ENCODE peak calls at places on chromosomes 16 and 17, in five cellular contexts. S, T, D, A and O are unnamed samples.

GRCh38 chr16:13928644-13929043 is 8.7 kb downstream of the ERCC4 start:
- DNase-seq in S (no peak), T (no peak), D (no peak), A (no peak), O (no peak)

GRCh38 chr16:88633684-88634140 is 4.7 kb upstream of the IL17C start:
- DNase-seq in S (no peak), T (peak), D (no peak), A (no peak), O (no peak)

GRCh38 chr16:74076568-74076967 is 220.0 kb upstream of the PSMD7 start:
- DNase-seq in S (no peak), T (peak), D (no peak), A (no peak), O (no peak)

GRCh38 chr16:67537636-67538591 is 9.3 kb downstream of the RIPOR1 start:
- DNase-seq in S (no peak), T (peak), D (peak), A (no peak), O (no peak)

GRCh38 chr16:47731252-47731651 is 270.1 kb downstream of the PHKB start:
- DNase-seq in S (no peak), T (no peak), D (no peak), A (no peak), O (no peak)

GRCh38 chr16:71896688-71897368 is 1.5 kb downstream of the IST1 start:
- DNase-seq in S (no peak), T (no peak), D (no peak), A (no peak), O (no peak)

GRCh38 chr16:55821210-55821609 is 11.7 kb downstream of the CES1 start:
- DNase-seq in S (peak), T (no peak), D (no peak), A (no peak), O (no peak)

GRCh38 chr16:86343733-86344585 is 166.4 kb upstream of the FOXF1 start:
- DNase-seq in S (no peak), T (no peak), D (no peak), A (no peak), O (no peak)

GRCh38 chr16:49824600-49824999 is 31.3 kb downstream of the ZNF423 start:
- DNase-seq in S (no peak), T (peak), D (no peak), A (no peak), O (no peak)

GRCh38 chr17:40452074-40452787 is 9.0 kb downstream of the IGFBP4 start:
- DNase-seq in S (no peak), T (no peak), D (peak), A (no peak), O (peak)

GRCh38 chr17:82297280-82297803 is 20.1 kb downstream of the CD7 start:
- DNase-seq in S (peak), T (no peak), D (peak), A (no peak), O (peak)

GRCh38 chr17:56978441-56979090 is 635 bp downstream of the SCPEP1 start:
- DNase-seq in S (no peak), T (no peak), D (no peak), A (no peak), O (no peak)

GRCh38 chr17:57954421-57955182 is 610 bp downstream of the CUEDC1 start:
- DNase-seq in S (peak), T (peak), D (peak), A (peak), O (peak)

GRCh38 chr16:86244188-86244587 is 266.1 kb upstream of the FOXF1 start:
- DNase-seq in S (no peak), T (no peak), D (no peak), A (no peak), O (peak)

GRCh38 chr17:40559016-40559853 is 6.0 kb downstream of the CCR7 start:
- DNase-seq in S (peak), T (no peak), D (no peak), A (no peak), O (peak)

GRCh38 chr16:4803479-4804243 is 1.2 kb upstream of the ROGDI start:
- DNase-seq in S (no peak), T (no peak), D (no peak), A (no peak), O (no peak)
- H3K4me3 ChIP-seq in S (peak), T (peak), D (peak), A (peak), O (no peak)

GRCh38 chr16:9682320-9682719 is 499.9 kb downstream of the GRIN2A start:
- DNase-seq in S (no peak), T (no peak), D (no peak), A (no peak), O (no peak)
- H3K27ac ChIP-seq in S (no peak), T (peak), D (no peak), A (no peak), O (no peak)

GRCh38 chr16:29819506-29819905 is 756 bp upstream of the MVP start:
- DNase-seq in S (peak), T (no peak), D (no peak), A (no peak), O (no peak)
- H3K4me3 ChIP-seq in S (peak), T (no peak), D (no peak), A (no peak), O (no peak)

DNA sequence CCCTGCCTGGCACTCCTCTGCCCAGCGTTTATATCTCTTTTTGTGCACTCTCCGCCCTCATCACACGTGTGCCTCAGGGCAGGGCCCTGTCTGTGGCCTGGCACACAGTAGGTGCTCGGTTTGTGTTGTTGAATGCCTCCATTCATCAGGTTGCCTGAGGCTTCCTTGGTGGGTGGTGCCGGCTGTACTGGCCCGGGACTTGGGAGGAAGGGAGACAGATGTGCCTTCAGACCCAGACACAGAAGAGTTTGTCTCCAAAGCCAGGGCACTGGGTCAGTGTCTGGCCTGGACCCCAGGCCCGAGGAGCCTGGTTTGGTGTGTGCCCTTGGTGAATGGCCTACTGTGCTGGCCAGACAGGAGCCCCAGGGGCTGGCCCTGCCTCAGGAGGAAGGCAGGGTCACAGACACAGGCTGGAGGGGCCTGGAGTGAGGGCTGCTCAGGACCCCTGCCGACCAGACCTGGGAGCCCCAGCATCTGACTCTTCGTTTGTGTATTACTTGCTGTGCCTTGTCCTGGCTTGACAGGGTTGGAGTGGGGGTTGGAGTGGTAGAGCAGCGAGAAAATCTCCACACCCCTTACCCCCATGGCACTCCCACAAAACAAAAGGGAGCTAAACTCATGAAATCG is 71.7 kb downstream of the RAI1 start:
- DNase-seq in S (no peak), T (no peak), D (no peak), A (no peak), O (no peak)
- H3K27ac ChIP-seq in S (peak), T (peak), D (peak), A (peak), O (peak)

GRCh38 chr16:78137782-78138616 is 38.5 kb downstream of the WWOX start:
- DNase-seq in S (no peak), T (no peak), D (no peak), A (no peak), O (no peak)

GRCh38 chr16:78142784-78143183 is 43.3 kb downstream of the WWOX start:
- DNase-seq in S (no peak), T (no peak), D (no peak), A (no peak), O (no peak)

GRCh38 chr16:78134944-78135619 is 35.6 kb downstream of the WWOX start:
- DNase-seq in S (no peak), T (no peak), D (no peak), A (no peak), O (no peak)

GRCh38 chr16:78137179-78137578 is 37.7 kb downstream of the WWOX start:
- DNase-seq in S (no peak), T (no peak), D (no peak), A (no peak), O (no peak)

DNA sequence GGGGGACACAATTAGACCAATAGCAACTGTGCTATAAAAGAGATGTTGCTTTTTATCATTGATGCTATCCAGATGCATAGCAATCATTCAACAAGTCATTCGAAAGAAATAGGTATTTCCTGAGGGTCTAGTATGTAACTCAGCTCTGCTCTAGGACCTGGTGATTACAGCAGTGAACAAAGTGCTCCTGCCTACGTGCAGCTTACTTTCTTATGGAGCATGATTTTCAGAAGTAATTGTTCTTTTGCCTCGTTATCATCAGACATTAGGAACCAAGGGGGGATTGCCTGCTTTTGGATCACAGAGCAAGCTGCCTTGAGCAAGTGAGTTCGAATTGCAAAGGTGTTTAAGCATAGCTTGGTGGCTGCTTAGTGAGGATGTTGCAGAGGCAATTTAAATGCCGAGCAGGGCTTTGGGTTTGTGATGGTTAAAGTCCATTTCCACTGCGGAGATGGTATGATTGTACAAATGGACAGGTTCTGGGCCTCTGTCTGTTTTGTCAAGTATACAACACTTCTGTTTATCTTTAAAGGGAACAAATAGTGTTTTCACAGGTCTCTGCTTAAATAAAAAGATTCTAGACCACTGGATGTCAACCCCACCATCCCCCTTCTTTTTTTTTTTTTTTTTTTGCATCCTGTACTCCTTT is 41.5 kb downstream of the WWOX start:
- DNase-seq in S (no peak), T (peak), D (no peak), A (no peak), O (no peak)
- H3K4me3 ChIP-seq in S (no peak), T (no peak), D (no peak), A (no peak), O (no peak)

GRCh38 chr17:9271989-9272388 is 250.7 kb downstream of the NTN1 start:
- DNase-seq in S (no peak), T (no peak), D (no peak), A (no peak), O (no peak)
- H3K27ac ChIP-seq in S (no peak), T (no peak), D (no peak), A (no peak), O (no peak)

GRCh38 chr17:2798679-2799078 is 2.4 kb downstream of the RAP1GAP2 start:
- DNase-seq in S (no peak), T (peak), D (no peak), A (no peak), O (no peak)

GRCh38 chr17:2796164-2797140 is at the start of gene RAP1GAP2:
- DNase-seq in S (no peak), T (no peak), D (peak), A (no peak), O (no peak)

GRCh38 chr17:2797632-2798031 is 1.4 kb downstream of the RAP1GAP2 start:
- DNase-seq in S (no peak), T (no peak), D (no peak), A (no peak), O (no peak)

GRCh38 chr17:2798188-2798587 is 1.9 kb downstream of the RAP1GAP2 start:
- DNase-seq in S (no peak), T (no peak), D (no peak), A (no peak), O (no peak)

DNA sequence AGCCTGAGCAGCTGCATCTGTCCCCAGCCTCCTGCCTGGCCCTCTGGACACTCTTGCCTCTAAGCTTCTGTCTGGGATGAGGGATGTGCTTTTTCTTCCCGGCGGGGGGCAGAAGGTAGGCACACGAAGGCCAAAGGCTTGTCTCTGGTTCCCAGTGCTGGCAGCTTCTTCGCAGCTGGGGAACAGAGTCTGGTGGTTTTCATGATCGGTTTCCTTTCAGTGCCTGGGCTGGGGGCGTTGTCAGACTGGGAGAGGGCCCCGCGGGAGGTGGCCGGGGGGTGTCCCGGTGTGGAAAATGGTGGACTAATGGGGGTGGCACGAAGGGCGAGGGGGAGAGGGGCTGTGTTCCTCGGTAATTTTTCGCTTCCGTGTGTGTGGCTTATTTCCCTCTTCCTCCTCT is 988 bp downstream of the RAP1GAP2 start:
- DNase-seq in S (no peak), T (no peak), D (no peak), A (no peak), O (no peak)
- H3K4me3 ChIP-seq in S (peak), T (no peak), D (peak), A (no peak), O (no peak)

GRCh38 chr16:66406534-66407368 is 20.3 kb upstream of the BEAN1 start:
- DNase-seq in S (peak), T (peak), D (peak), A (peak), O (peak)
- H3K27ac ChIP-seq in S (no peak), T (no peak), D (peak), A (no peak), O (no peak)

DNA sequence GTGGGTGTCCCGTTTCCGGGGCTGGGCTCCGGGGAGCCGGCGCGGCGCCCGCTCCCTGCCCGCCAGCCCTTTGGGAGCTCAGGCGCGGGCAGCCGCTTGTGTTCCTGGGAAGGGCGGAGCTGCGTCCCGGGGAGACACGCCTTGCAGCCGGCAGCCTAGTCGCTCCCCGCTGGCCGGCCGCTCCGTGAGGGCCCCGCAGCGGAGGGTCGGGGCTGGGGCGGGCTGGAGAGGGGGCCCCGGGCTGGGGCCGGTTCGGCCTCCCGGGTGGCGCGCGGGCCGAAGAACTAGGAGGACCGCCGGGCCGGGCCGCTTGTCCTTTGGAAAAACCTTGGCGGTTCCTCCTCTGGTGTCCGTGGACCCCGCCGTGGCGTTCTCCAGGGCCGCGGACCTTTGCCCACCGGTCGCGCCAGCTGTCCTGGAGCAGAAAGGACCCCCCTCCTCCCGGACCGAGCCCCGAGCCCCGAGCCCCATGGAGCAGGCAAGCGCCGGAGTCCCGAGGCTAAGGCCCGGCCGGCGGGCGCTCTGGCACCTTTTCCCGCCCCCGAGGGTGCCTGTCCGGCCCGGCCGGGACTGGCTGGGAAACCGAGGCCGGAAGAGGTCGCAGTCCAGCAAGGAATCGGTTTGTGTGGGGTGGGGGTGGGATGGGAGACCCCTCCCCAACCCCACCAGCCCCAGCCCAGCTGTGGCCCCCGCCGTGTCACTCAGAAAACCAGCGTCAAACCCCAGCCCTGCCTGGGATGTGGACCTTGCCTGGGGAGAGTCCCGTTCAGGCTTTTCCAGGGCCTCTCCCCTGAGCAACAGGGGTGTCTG is 6.8 kb upstream of the TBC1D3B start:
- DNase-seq in S (no peak), T (peak), D (peak), A (peak), O (no peak)
- H3K4me3 ChIP-seq in S (peak), T (peak), D (peak), A (peak), O (peak)

GRCh38 chr17:12983986-12984932 is 33.6 kb downstream of the ELAC2 start:
- DNase-seq in S (peak), T (no peak), D (peak), A (no peak), O (no peak)
- H3K27ac ChIP-seq in S (peak), T (no peak), D (peak), A (no peak), O (no peak)